ENCODE peak calls at places on chromosomes 12 and 14, in ten cellular contexts. One of them, this sample, is unnamed.

GRCh38 chr14:74763803-74764531 is 851 bp downstream of the YLPM1 start:
- DNase-seq in IMR-90: peak
- DNase-seq in fibroblast of lung: peak
- DNase-seq in psoas muscle: no peak
- DNase-seq in lower leg skin: peak
- DNase-seq in H1: no peak
- DNase-seq in AG10803: peak
- DNase-seq in right lobe of liver: peak
- DNase-seq in breast epithelium: no peak
- DNase-seq in neural progenitor cell: peak
- DNase-seq in this sample: peak

GRCh38 chr14:101628471-101628966 is 67.2 kb downstream of the DIO3 start:
- DNase-seq in breast epithelium: peak
- DNase-seq in H1: peak
- DNase-seq in lower leg skin: peak
- DNase-seq in psoas muscle: peak
- DNase-seq in fibroblast of lung: peak
- DNase-seq in right lobe of liver: peak
- DNase-seq in IMR-90: peak
- DNase-seq in AG10803: peak
- DNase-seq in neural progenitor cell: peak
- DNase-seq in this sample: peak

GRCh38 chr14:99189201-99189801 is 82.7 kb downstream of the BCL11B start:
- DNase-seq in lower leg skin: no peak
- DNase-seq in fibroblast of lung: no peak
- DNase-seq in breast epithelium: no peak
- DNase-seq in neural progenitor cell: no peak
- DNase-seq in IMR-90: no peak
- DNase-seq in AG10803: no peak
- DNase-seq in right lobe of liver: no peak
- DNase-seq in psoas muscle: no peak
- DNase-seq in H1: no peak
- DNase-seq in this sample: no peak

GRCh38 chr14:105059035-105059916 is 6.0 kb downstream of the GPR132 start:
- DNase-seq in neural progenitor cell: peak
- DNase-seq in fibroblast of lung: peak
- DNase-seq in psoas muscle: no peak
- DNase-seq in H1: no peak
- DNase-seq in breast epithelium: no peak
- DNase-seq in right lobe of liver: no peak
- DNase-seq in lower leg skin: no peak
- DNase-seq in AG10803: no peak
- DNase-seq in IMR-90: no peak
- DNase-seq in this sample: peak

GRCh38 chr14:54730156-54730961 is 163.4 kb downstream of the SAMD4A start:
- DNase-seq in H1: no peak
- DNase-seq in breast epithelium: no peak
- DNase-seq in fibroblast of lung: peak
- DNase-seq in lower leg skin: peak
- DNase-seq in IMR-90: peak
- DNase-seq in neural progenitor cell: no peak
- DNase-seq in psoas muscle: no peak
- DNase-seq in AG10803: peak
- DNase-seq in right lobe of liver: no peak
- DNase-seq in this sample: no peak

GRCh38 chr12:84270470-84271140 is 642.0 kb downstream of the SLC6A15 start:
- DNase-seq in fibroblast of lung: no peak
- DNase-seq in IMR-90: no peak
- DNase-seq in neural progenitor cell: no peak
- DNase-seq in psoas muscle: no peak
- DNase-seq in AG10803: no peak
- DNase-seq in right lobe of liver: no peak
- DNase-seq in breast epithelium: no peak
- DNase-seq in H1: no peak
- DNase-seq in lower leg skin: no peak
- DNase-seq in this sample: peak

GRCh38 chr14:103923863-103924262 is 4.4 kb upstream of the TDRD9 start:
- DNase-seq in psoas muscle: no peak
- DNase-seq in neural progenitor cell: no peak
- DNase-seq in fibroblast of lung: no peak
- DNase-seq in right lobe of liver: no peak
- DNase-seq in H1: no peak
- DNase-seq in breast epithelium: no peak
- DNase-seq in AG10803: no peak
- DNase-seq in lower leg skin: no peak
- DNase-seq in IMR-90: no peak
- DNase-seq in this sample: no peak

GRCh38 chr12:98544741-98545140 is 29.4 kb downstream of the TMPO start:
- DNase-seq in neural progenitor cell: no peak
- DNase-seq in fibroblast of lung: peak
- DNase-seq in IMR-90: peak
- DNase-seq in right lobe of liver: no peak
- DNase-seq in lower leg skin: no peak
- DNase-seq in psoas muscle: no peak
- DNase-seq in AG10803: peak
- DNase-seq in breast epithelium: no peak
- DNase-seq in H1: no peak
- DNase-seq in this sample: no peak

GRCh38 chr14:103871596-103872480 is 24.5 kb upstream of the PPP1R13B start:
- DNase-seq in fibroblast of lung: no peak
- DNase-seq in neural progenitor cell: peak
- DNase-seq in IMR-90: no peak
- DNase-seq in H1: no peak
- DNase-seq in lower leg skin: no peak
- DNase-seq in psoas muscle: peak
- DNase-seq in AG10803: no peak
- DNase-seq in breast epithelium: peak
- DNase-seq in right lobe of liver: peak
- DNase-seq in this sample: peak

GRCh38 chr14:104221636-104222375 is 83.4 kb downstream of the KIF26A start:
- DNase-seq in lower leg skin: no peak
- DNase-seq in breast epithelium: no peak
- DNase-seq in IMR-90: no peak
- DNase-seq in right lobe of liver: peak
- DNase-seq in AG10803: no peak
- DNase-seq in neural progenitor cell: no peak
- DNase-seq in fibroblast of lung: no peak
- DNase-seq in H1: no peak
- DNase-seq in psoas muscle: peak
- DNase-seq in this sample: no peak

GRCh38 chr14:92457018-92457565 is 56.5 kb upstream of the RIN3 start:
- DNase-seq in lower leg skin: no peak
- DNase-seq in neural progenitor cell: no peak
- DNase-seq in fibroblast of lung: no peak
- DNase-seq in breast epithelium: no peak
- DNase-seq in H1: no peak
- DNase-seq in psoas muscle: no peak
- DNase-seq in AG10803: no peak
- DNase-seq in IMR-90: no peak
- DNase-seq in right lobe of liver: no peak
- DNase-seq in this sample: no peak
- TF ChIP-seq CTCF in lower leg skin: no peak
- TF ChIP-seq CTCF in neural progenitor cell: no peak
- TF ChIP-seq CTCF in fibroblast of lung: no peak
- TF ChIP-seq CTCF in breast epithelium: no peak
- TF ChIP-seq CTCF in H1: no peak
- TF ChIP-seq CTCF in psoas muscle: no peak
- TF ChIP-seq CTCF in AG10803: no peak
- TF ChIP-seq CTCF in IMR-90: no peak
- TF ChIP-seq CTCF in right lobe of liver: no peak
- TF ChIP-seq CTCF in this sample: no peak

GRCh38 chr12:48982397-48983080 is 4.4 kb downstream of the WNT1 start:
- DNase-seq in neural progenitor cell: no peak
- DNase-seq in breast epithelium: no peak
- DNase-seq in IMR-90: no peak
- DNase-seq in AG10803: no peak
- DNase-seq in fibroblast of lung: no peak
- DNase-seq in H1: no peak
- DNase-seq in right lobe of liver: no peak
- DNase-seq in lower leg skin: no peak
- DNase-seq in psoas muscle: no peak
- DNase-seq in this sample: no peak

GRCh38 chr12:48979602-48980388 is 1.7 kb downstream of the WNT1 start:
- DNase-seq in H1: no peak
- DNase-seq in AG10803: no peak
- DNase-seq in right lobe of liver: no peak
- DNase-seq in fibroblast of lung: no peak
- DNase-seq in neural progenitor cell: peak
- DNase-seq in psoas muscle: peak
- DNase-seq in breast epithelium: no peak
- DNase-seq in IMR-90: no peak
- DNase-seq in lower leg skin: no peak
- DNase-seq in this sample: no peak

GRCh38 chr12:48981757-48982157 is 3.6 kb downstream of the WNT1 start:
- DNase-seq in AG10803: no peak
- DNase-seq in IMR-90: no peak
- DNase-seq in neural progenitor cell: no peak
- DNase-seq in breast epithelium: no peak
- DNase-seq in fibroblast of lung: no peak
- DNase-seq in lower leg skin: no peak
- DNase-seq in H1: no peak
- DNase-seq in psoas muscle: no peak
- DNase-seq in right lobe of liver: no peak
- DNase-seq in this sample: no peak

GRCh38 chr12:48980389-48980952 is 2.3 kb downstream of the WNT1 start:
- DNase-seq in AG10803: no peak
- DNase-seq in IMR-90: no peak
- DNase-seq in fibroblast of lung: no peak
- DNase-seq in breast epithelium: no peak
- DNase-seq in neural progenitor cell: peak
- DNase-seq in H1: no peak
- DNase-seq in psoas muscle: no peak
- DNase-seq in right lobe of liver: peak
- DNase-seq in lower leg skin: no peak
- DNase-seq in this sample: no peak

GRCh38 chr12:48980953-48981756 is 3.0 kb downstream of the WNT1 start:
- DNase-seq in breast epithelium: no peak
- DNase-seq in fibroblast of lung: no peak
- DNase-seq in right lobe of liver: peak
- DNase-seq in AG10803: no peak
- DNase-seq in H1: no peak
- DNase-seq in lower leg skin: no peak
- DNase-seq in psoas muscle: no peak
- DNase-seq in IMR-90: peak
- DNase-seq in neural progenitor cell: peak
- DNase-seq in this sample: no peak
- H3K4me3 ChIP-seq in breast epithelium: peak
- H3K4me3 ChIP-seq in fibroblast of lung: no peak
- H3K4me3 ChIP-seq in right lobe of liver: peak
- H3K4me3 ChIP-seq in AG10803: no peak
- H3K4me3 ChIP-seq in H1: peak
- H3K4me3 ChIP-seq in lower leg skin: no peak
- H3K4me3 ChIP-seq in psoas muscle: peak
- H3K4me3 ChIP-seq in IMR-90: peak
- H3K4me3 ChIP-seq in neural progenitor cell: peak
- H3K4me3 ChIP-seq in this sample: no peak

GRCh38 chr12:26461799-26462198 is 266.4 kb downstream of the SSPN start:
- DNase-seq in psoas muscle: no peak
- DNase-seq in neural progenitor cell: no peak
- DNase-seq in fibroblast of lung: no peak
- DNase-seq in breast epithelium: no peak
- DNase-seq in AG10803: no peak
- DNase-seq in IMR-90: no peak
- DNase-seq in right lobe of liver: no peak
- DNase-seq in lower leg skin: no peak
- DNase-seq in H1: no peak
- DNase-seq in this sample: no peak

GRCh38 chr12:26469801-26470200 is 274.4 kb downstream of the SSPN start:
- DNase-seq in breast epithelium: no peak
- DNase-seq in H1: no peak
- DNase-seq in psoas muscle: no peak
- DNase-seq in AG10803: no peak
- DNase-seq in neural progenitor cell: no peak
- DNase-seq in right lobe of liver: no peak
- DNase-seq in fibroblast of lung: no peak
- DNase-seq in lower leg skin: no peak
- DNase-seq in IMR-90: no peak
- DNase-seq in this sample: no peak

GRCh38 chr12:26460361-26460760 is 265.0 kb downstream of the SSPN start:
- DNase-seq in IMR-90: no peak
- DNase-seq in AG10803: no peak
- DNase-seq in lower leg skin: no peak
- DNase-seq in right lobe of liver: no peak
- DNase-seq in fibroblast of lung: no peak
- DNase-seq in neural progenitor cell: no peak
- DNase-seq in breast epithelium: no peak
- DNase-seq in psoas muscle: no peak
- DNase-seq in H1: no peak
- DNase-seq in this sample: no peak

GRCh38 chr12:26466709-26467108 is 271.3 kb downstream of the SSPN start:
- DNase-seq in fibroblast of lung: no peak
- DNase-seq in lower leg skin: no peak
- DNase-seq in breast epithelium: no peak
- DNase-seq in IMR-90: no peak
- DNase-seq in psoas muscle: no peak
- DNase-seq in AG10803: no peak
- DNase-seq in neural progenitor cell: no peak
- DNase-seq in H1: no peak
- DNase-seq in right lobe of liver: no peak
- DNase-seq in this sample: no peak

GRCh38 chr12:26465419-26466097 is 270.2 kb downstream of the SSPN start:
- DNase-seq in right lobe of liver: no peak
- DNase-seq in fibroblast of lung: no peak
- DNase-seq in lower leg skin: no peak
- DNase-seq in AG10803: no peak
- DNase-seq in neural progenitor cell: peak
- DNase-seq in breast epithelium: no peak
- DNase-seq in psoas muscle: no peak
- DNase-seq in IMR-90: no peak
- DNase-seq in H1: no peak
- DNase-seq in this sample: no peak
- TF ChIP-seq CTCF in right lobe of liver: no peak
- TF ChIP-seq CTCF in fibroblast of lung: no peak
- TF ChIP-seq CTCF in lower leg skin: no peak
- TF ChIP-seq CTCF in AG10803: peak
- TF ChIP-seq CTCF in neural progenitor cell: peak
- TF ChIP-seq CTCF in breast epithelium: no peak
- TF ChIP-seq CTCF in psoas muscle: no peak
- TF ChIP-seq CTCF in IMR-90: no peak
- TF ChIP-seq CTCF in H1: no peak
- TF ChIP-seq CTCF in this sample: peak

DNA sequence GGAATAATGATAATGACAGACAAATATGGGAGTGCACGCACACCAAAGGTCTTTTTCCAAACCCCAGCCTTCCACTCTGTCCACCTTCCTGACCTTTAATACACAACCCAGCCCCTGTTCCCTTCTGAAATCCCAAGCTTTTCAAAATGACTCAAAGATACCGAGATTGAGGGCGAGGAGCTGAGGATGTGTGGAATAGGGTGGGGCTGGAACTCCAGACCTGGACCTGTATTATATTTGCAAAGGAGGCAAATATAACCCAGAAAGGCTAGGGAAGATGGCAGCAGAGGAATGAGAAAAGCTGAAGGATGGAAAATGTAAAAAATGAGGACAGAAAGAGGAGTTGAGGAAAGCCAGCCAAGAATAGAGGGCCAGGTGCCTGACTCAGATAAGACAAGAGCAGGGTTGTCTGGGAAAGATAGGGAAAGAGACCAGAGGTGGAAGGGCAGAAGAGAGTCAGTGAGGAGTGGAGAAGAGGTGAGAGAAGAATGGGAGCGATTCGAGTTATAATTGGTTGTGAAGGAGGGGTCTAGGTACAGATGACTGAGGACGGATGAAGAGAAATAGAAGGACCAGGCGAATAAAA is 1.0 kb upstream of the PTMS start:
- DNase-seq in breast epithelium: no peak
- DNase-seq in right lobe of liver: no peak
- DNase-seq in lower leg skin: no peak
- DNase-seq in fibroblast of lung: no peak
- DNase-seq in IMR-90: no peak
- DNase-seq in psoas muscle: no peak
- DNase-seq in H1: no peak
- DNase-seq in neural progenitor cell: peak
- DNase-seq in AG10803: no peak
- DNase-seq in this sample: no peak
- H3K4me3 ChIP-seq in breast epithelium: peak
- H3K4me3 ChIP-seq in right lobe of liver: peak
- H3K4me3 ChIP-seq in lower leg skin: no peak
- H3K4me3 ChIP-seq in fibroblast of lung: peak
- H3K4me3 ChIP-seq in IMR-90: peak
- H3K4me3 ChIP-seq in psoas muscle: peak
- H3K4me3 ChIP-seq in H1: peak
- H3K4me3 ChIP-seq in neural progenitor cell: peak
- H3K4me3 ChIP-seq in AG10803: peak
- H3K4me3 ChIP-seq in this sample: peak

This sample was measured in epithelial cell of esophagus.